ENCODE peak calls at places on chromosomes 1 and 21, in four cellular contexts. B is body of pancreas, G is uterus, M is left lung. J is an unnamed sample. For H3K4me1, the result is how much of the 10 kb centered on the place peaks cover.

GRCh38 chr21:45235488-45235887 is 52.2 kb downstream of the POFUT2 start:
- DNase-seq in B (no peak), G (no peak), M (no peak), J (no peak)

GRCh38 chr1:184854456-184855180 is 100.0 kb upstream of the EDEM3 start:
- DNase-seq in B (no peak), G (no peak), M (no peak), J (no peak)

GRCh38 chr1:117780981-117781475 is 148.4 kb downstream of the GDAP2 start:
- DNase-seq in B (no peak), G (peak), M (no peak), J (no peak)

GRCh38 chr1:23403038-23403336 is 21.6 kb downstream of the TCEA3 start:
- DNase-seq in B (no peak), G (peak), M (no peak), J (no peak)

GRCh38 chr1:21532992-21533534 is 23.8 kb downstream of the ALPL start:
- DNase-seq in B (no peak), G (no peak), M (no peak), J (no peak)

GRCh38 chr1:50139339-50139738 is 30.6 kb downstream of the ELAVL4 start:
- DNase-seq in B (no peak), G (no peak), M (no peak), J (no peak)

GRCh38 chr1:62515055-62515454 is 78.2 kb downstream of the USP1 start:
- DNase-seq in B (no peak), G (no peak), M (no peak), J (no peak)

GRCh38 chr21:46063227-46063626 is 34.7 kb upstream of the COL6A2 start:
- DNase-seq in B (no peak), G (no peak), M (no peak), J (no peak)

GRCh38 chr21:33230518-33231324 is 983 bp downstream of the IFNAR2 start:
- DNase-seq in B (peak), G (peak), M (peak), J (no peak)

GRCh38 chr1:156608036-156608674 is 6.9 kb upstream of the GPATCH4 start:
- DNase-seq in B (peak), G (peak), M (no peak), J (no peak)

GRCh38 chr1:61005572-61006386 is 76.6 kb upstream of the NFIA start:
- DNase-seq in B (no peak), G (no peak), M (no peak), J (no peak)

GRCh38 chr1:18770799-18771198 is 88.7 kb downstream of the TAS1R2 start:
- DNase-seq in B (no peak), G (no peak), M (no peak), J (no peak)

GRCh38 chr21:42582422-42583149 is 68.9 kb downstream of the SLC37A1 start:
- DNase-seq in B (no peak), G (no peak), M (no peak), J (no peak)

GRCh38 chr21:43864313-43864805 is 664 bp upstream of the AGPAT3 start:
- DNase-seq in B (peak), G (no peak), M (peak), J (no peak)
- TF ChIP-seq CTCF in B (no peak), G (peak), M (no peak), J (no peak)

GRCh38 chr1:67576474-67576873 is 108.5 kb upstream of the GADD45A start:
- DNase-seq in B (no peak), G (no peak), M (no peak), J (no peak)

GRCh38 chr1:67577646-67578045 is 107.4 kb upstream of the GADD45A start:
- DNase-seq in B (no peak), G (no peak), M (no peak), J (no peak)

GRCh38 chr1:67580671-67581403 is 104.2 kb upstream of the GADD45A start:
- DNase-seq in B (no peak), G (no peak), M (no peak), J (no peak)

GRCh38 chr1:67579623-67580394 is 105.2 kb upstream of the GADD45A start:
- DNase-seq in B (no peak), G (no peak), M (no peak), J (no peak)

DNA sequence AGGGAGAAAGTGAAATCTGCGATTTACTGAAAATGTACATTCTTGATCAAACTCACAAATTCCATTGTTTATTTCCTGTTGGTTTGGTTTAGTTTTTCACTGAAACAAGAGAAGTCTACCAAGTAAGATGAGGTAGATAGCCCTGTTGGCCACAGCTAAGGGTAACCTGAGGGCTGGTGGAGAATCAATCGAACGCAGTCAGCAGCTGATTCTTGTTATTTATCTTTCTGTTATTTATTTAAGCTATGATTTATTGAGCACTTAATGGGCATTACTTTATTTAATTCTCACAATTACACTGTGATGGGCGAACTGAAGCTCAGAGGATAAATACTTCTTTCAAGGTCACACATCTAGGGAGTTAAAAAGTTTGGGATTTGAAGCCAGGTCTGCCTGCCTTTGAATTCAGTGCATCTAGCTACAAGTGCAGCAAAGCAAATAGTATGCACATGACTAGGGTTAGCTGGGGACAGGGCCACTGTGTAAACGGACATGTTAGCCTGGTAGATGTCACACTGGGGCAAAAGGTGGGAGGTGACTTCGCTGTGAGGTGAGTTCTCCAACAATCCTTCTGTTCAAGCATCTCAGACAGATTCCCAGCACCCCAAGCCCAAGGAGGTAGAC is 106.5 kb upstream of the GADD45A start:
- DNase-seq in B (peak), G (no peak), M (no peak), J (no peak)
- H3K27ac ChIP-seq in B (peak), G (no peak), M (no peak), J (no peak)

GRCh38 chr1:235737751-235738150 is 88.2 kb upstream of the GNG4 start:
- DNase-seq in B (no peak), G (no peak), M (no peak), J (no peak)

GRCh38 chr1:235736263-235736662 is 86.7 kb upstream of the GNG4 start:
- DNase-seq in B (no peak), G (no peak), M (no peak), J (no peak)

GRCh38 chr1:235739124-235739523 is 89.5 kb upstream of the GNG4 start:
- DNase-seq in B (peak), G (no peak), M (no peak), J (no peak)

GRCh38 chr1:235734335-235734734 is 84.8 kb upstream of the GNG4 start:
- DNase-seq in B (no peak), G (no peak), M (no peak), J (no peak)

DNA sequence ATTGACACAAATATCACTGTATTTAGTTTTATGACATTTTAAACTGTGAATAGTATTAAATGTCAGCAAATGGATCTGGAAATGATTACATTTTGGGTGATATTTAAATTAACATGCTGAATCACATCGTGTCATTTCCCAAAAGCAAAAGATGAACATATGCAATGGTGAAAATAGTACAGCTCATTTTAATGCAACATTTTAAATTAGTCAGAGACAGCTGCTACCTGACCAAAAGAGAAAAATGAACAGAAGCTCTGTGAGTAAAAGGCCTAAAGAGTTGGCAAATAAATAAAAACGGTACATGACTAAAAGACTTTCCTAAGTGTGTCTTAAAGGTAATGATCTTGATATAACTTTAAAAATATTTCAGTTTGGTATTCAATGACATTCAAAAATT is 86.0 kb upstream of the GNG4 start:
- DNase-seq in B (no peak), G (no peak), M (no peak), J (no peak)
- H3K4me1 ChIP-seq in B (under half), G (under half), M (under half), J (under half)

DNA sequence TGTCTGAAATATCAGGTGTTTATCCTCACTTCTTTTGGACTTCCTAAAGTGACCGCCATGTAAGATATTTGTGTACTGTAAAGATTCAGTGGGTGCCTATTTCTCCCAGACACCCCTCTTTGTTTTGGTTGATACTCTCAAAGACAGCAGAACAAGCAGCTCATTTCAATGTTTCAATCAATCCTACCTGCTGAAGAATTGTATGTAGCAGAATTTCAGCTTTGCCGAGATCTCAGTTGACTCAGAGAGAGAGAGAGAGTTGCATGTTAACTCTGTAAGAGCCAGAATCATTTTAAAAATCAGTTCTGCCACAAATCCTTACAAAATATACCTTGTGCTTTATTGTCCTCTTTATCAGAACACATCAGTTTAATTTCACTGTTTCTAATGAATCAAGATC is 987.3 kb downstream of the ADGRL2 start:
- DNase-seq in B (no peak), G (no peak), M (no peak), J (no peak)
- TF ChIP-seq CTCF in B (no peak), G (no peak), M (no peak), J (no peak)

GRCh38 chr1:222620566-222620965 is 2.7 kb downstream of the MIA3 start:
- DNase-seq in B (no peak), G (no peak), M (no peak), J (no peak)
- H3K27ac ChIP-seq in B (no peak), G (no peak), M (no peak), J (no peak)

DNA sequence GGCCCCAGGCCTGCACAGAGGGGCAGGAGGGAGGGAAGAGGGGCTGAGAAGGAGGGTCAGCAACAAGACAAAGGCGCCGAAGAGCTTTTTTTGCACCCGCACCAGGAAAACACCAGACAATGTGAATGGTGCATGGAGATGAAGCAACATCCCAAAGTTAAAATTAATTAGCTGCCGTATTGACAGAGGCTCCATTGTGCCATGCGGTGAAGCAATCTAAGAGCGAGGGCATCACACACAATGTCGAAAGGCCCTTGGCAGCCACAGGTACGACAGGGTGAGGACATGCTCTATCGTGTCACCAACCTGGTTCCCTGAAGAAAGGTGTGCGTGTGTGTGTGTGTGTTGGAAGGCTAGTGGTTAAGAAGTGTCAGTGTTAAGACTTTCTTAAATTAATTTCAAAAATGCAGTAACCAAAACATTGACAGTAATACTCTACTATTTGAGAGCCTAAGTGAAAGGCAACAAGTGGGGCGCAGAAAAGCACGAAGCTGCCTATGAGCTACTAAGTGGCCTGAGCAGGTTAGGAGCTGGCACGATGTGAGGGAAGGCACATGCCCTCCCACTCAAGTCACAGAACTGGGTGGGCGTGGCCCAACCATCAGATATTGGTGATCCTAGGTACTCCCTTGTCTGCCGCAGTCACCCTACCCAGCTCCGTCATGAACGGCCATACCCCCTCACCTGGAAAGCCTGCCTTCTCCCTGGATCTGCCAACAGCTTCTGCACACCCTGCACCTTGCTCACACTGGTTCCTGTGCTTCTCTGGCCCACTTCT is 41.0 kb downstream of the SSBP3 start:
- DNase-seq in B (no peak), G (no peak), M (no peak), J (no peak)
- H3K4me1 ChIP-seq in B (under half), G (under half), M (under half), J (under half)

GRCh38 chr1:229839800-229840199 is 213.8 kb downstream of the URB2 start:
- DNase-seq in B (no peak), G (no peak), M (no peak), J (no peak)
- TF ChIP-seq CTCF in B (no peak), G (no peak), M (no peak), J (no peak)

GRCh38 chr1:10626011-10626731 is 151.4 kb downstream of the PEX14 start:
- DNase-seq in B (no peak), G (no peak), M (no peak), J (no peak)

GRCh38 chr1:10625554-10625953 is 150.8 kb downstream of the PEX14 start:
- DNase-seq in B (no peak), G (peak), M (no peak), J (no peak)

GRCh38 chr1:10624256-10625050 is 149.7 kb downstream of the PEX14 start:
- DNase-seq in B (no peak), G (peak), M (no peak), J (no peak)

GRCh38 chr1:10623391-10624145 is 148.8 kb downstream of the PEX14 start:
- DNase-seq in B (no peak), G (peak), M (no peak), J (no peak)

GRCh38 chr1:10625076-10625475 is 150.3 kb downstream of the PEX14 start:
- DNase-seq in B (no peak), G (peak), M (no peak), J (no peak)
- H3K27ac ChIP-seq in B (no peak), G (peak), M (no peak), J (no peak)

DNA sequence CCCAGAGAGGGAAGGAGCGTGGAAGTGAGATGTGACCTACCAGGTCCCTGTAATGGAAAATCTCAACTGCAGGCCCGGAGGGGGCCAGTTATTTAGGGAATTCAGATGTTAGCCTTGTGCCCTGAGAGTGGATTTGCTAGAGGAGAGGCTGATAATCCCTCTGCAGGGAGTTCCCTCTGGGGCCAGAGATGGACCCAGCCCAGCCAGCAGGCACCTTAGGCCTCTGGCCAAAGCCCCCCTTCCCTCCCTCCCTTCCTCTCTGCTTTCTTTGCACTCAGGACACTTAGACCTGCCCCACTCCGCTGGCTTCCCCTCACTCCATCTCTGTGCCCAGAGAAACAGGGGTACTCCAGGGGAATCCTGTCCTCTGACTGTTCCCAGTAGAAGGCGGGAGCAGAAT is 1.5 kb upstream of the ATP1A2 start:
- DNase-seq in B (no peak), G (no peak), M (no peak), J (no peak)
- H3K4me1 ChIP-seq in B (under half), G (under half), M (under half), J (half or more)

J was measured in thoracic aorta.